ENCODE peak calls at places on chromosomes 12 and 14, in ten cellular contexts. T is lower lobe of right lung, U is PC-3, Y is body of pancreas, Q is psoas muscle, P is osteoblast, X is endodermal cell, A is ascending aorta, Z is OCI-LY7, W is mucosa of descending colon. R is an unnamed sample. For H3K9me3, the result is how much of the 10 kb centered on the place peaks cover.

GRCh38 chr12:50617657-50618056 is 112.9 kb downstream of the DIP2B start:
- DNase-seq in T (no peak), U (no peak), Y (no peak), Q (no peak), P (no peak), X (no peak), A (no peak), Z (no peak), W (no peak), R (no peak)

GRCh38 chr14:100708349-100709217 is 18.1 kb upstream of the DLK1 start:
- DNase-seq in T (peak), U (peak), Y (peak), Q (peak), P (no peak), X (peak), A (no peak), Z (no peak), W (peak), R (no peak)

GRCh38 chr14:103828315-103828967 is 18.9 kb downstream of the PPP1R13B start:
- DNase-seq in T (no peak), U (peak), Y (peak), Q (no peak), P (no peak), X (no peak), A (peak), Z (no peak), W (no peak), R (no peak)

GRCh38 chr12:47190271-47190750 is 110.6 kb upstream of the AMIGO2 start:
- DNase-seq in T (no peak), U (peak), Y (no peak), Q (no peak), P (no peak), X (peak), A (no peak), Z (no peak), W (no peak), R (no peak)

GRCh38 chr12:123062682-123063426 is 82.4 kb downstream of the ARL6IP4 start:
- DNase-seq in T (peak), U (peak), Y (peak), Q (peak), P (peak), X (no peak), A (peak), Z (peak), W (no peak), R (peak)

GRCh38 chr12:105948331-105948730 is 190.4 kb downstream of the NUAK1 start:
- DNase-seq in T (no peak), U (peak), Y (no peak), Q (no peak), P (no peak), X (no peak), A (peak), Z (no peak), W (no peak), R (no peak)

GRCh38 chr12:90682398-90682797 is 272.6 kb downstream of the CCER1 start:
- DNase-seq in T (no peak), U (no peak), Y (no peak), Q (no peak), P (peak), X (no peak), A (no peak), Z (no peak), W (no peak), R (no peak)

GRCh38 chr14:33307691-33308369 is 369.2 kb downstream of the NPAS3 start:
- DNase-seq in T (no peak), U (peak), Y (peak), Q (peak), P (no peak), X (no peak), A (no peak), Z (no peak), W (no peak), R (peak)

GRCh38 chr14:93137864-93138263 is 22.1 kb upstream of the ITPK1 start:
- DNase-seq in T (peak), U (peak), Y (peak), Q (peak), P (peak), X (peak), A (no peak), Z (peak), W (peak), R (no peak)

GRCh38 chr12:121279507-121279915 is 17.0 kb downstream of the CAMKK2 start:
- DNase-seq in T (no peak), U (no peak), Y (peak), Q (peak), P (no peak), X (peak), A (no peak), Z (no peak), W (no peak), R (no peak)

GRCh38 chr14:99378782-99379214 is 101.9 kb downstream of the SETD3 start:
- DNase-seq in T (no peak), U (peak), Y (no peak), Q (no peak), P (peak), X (no peak), A (no peak), Z (no peak), W (no peak), R (no peak)

GRCh38 chr12:53725824-53726223 is 1.4 kb downstream of the CALCOCO1 start:
- DNase-seq in T (no peak), U (peak), Y (no peak), Q (no peak), P (no peak), X (no peak), A (no peak), Z (no peak), W (no peak), R (no peak)

GRCh38 chr12:49091836-49092085 is 2.8 kb downstream of the DHH start:
- DNase-seq in T (no peak), U (no peak), Y (no peak), Q (no peak), P (no peak), X (no peak), A (no peak), Z (no peak), W (no peak), R (no peak)

GRCh38 chr12:122203301-122203967 is at the start of gene B3GNT4:
- DNase-seq in T (peak), U (peak), Y (peak), Q (peak), P (peak), X (peak), A (no peak), Z (no peak), W (peak), R (peak)

GRCh38 chr14:67618617-67619063 is 1.1 kb upstream of the ARG2 start:
- DNase-seq in T (no peak), U (peak), Y (no peak), Q (no peak), P (peak), X (no peak), A (no peak), Z (peak), W (no peak), R (no peak)

GRCh38 chr14:89973234-89973823 is 17.6 kb downstream of the TDP1 start:
- DNase-seq in T (peak), U (peak), Y (peak), Q (peak), P (peak), X (peak), A (no peak), Z (peak), W (no peak), R (no peak)

GRCh38 chr14:43539210-43539609 is 967.9 kb downstream of the FSCB start:
- DNase-seq in T (no peak), U (peak), Y (peak), Q (no peak), P (no peak), X (peak), A (no peak), Z (no peak), W (no peak), R (no peak)

GRCh38 chr14:30252800-30253425 is 306.0 kb upstream of the G2E3 start:
- DNase-seq in T (no peak), U (no peak), Y (no peak), Q (no peak), P (no peak), X (no peak), A (no peak), Z (no peak), W (no peak), R (no peak)

GRCh38 chr14:77859934-77860570 is 60.1 kb downstream of the ADCK1 start:
- DNase-seq in T (no peak), U (no peak), Y (peak), Q (peak), P (no peak), X (no peak), A (no peak), Z (no peak), W (no peak), R (no peak)

GRCh38 chr14:67579636-67580035 is 20.4 kb downstream of the PIGH start:
- DNase-seq in T (no peak), U (no peak), Y (no peak), Q (no peak), P (no peak), X (no peak), A (peak), Z (no peak), W (no peak), R (peak)

GRCh38 chr12:58639323-58639934 is 280.9 kb downstream of the LRIG3 start:
- DNase-seq in T (no peak), U (peak), Y (no peak), Q (no peak), P (no peak), X (no peak), A (no peak), Z (no peak), W (no peak), R (no peak)

GRCh38 chr12:47091009-47091408 is 11.2 kb upstream of the AMIGO2 start:
- DNase-seq in T (no peak), U (no peak), Y (no peak), Q (no peak), P (no peak), X (no peak), A (no peak), Z (no peak), W (no peak), R (no peak)

GRCh38 chr12:12033589-12034223 is 37.0 kb upstream of the BCL2L14 start:
- DNase-seq in T (no peak), U (no peak), Y (no peak), Q (no peak), P (no peak), X (peak), A (no peak), Z (no peak), W (no peak), R (no peak)
- TF ChIP-seq CTCF in T (no peak), U (no peak), Y (no peak), Q (no peak), P (no peak), X (peak), A (no peak), Z (peak), W (no peak), R (no peak)

GRCh38 chr14:106317593-106317992 is 791.2 kb downstream of the TMEM121 start:
- DNase-seq in T (no peak), U (no peak), Y (no peak), Q (no peak), P (no peak), X (no peak), A (no peak), Z (no peak), W (no peak), R (no peak)

DNA sequence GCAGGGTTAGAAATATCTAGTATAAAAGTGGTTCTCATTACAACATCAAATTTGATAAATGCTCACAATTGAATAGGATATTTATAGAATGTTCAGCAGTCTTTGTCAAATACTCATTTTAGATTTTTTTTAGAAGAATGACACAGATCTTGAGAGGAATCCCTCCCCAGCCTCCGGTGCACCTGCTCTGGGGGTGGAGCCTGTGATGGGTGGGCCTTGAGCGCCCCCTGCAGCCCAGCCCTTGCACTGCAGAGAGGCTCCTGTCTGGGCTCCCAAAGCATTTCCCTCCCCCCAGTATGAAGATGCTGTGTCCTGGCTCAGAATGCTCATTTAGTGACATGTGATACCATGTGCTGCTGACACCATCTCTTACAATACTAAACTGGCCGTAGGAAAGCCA is 792.3 kb downstream of the TMEM121 start:
- DNase-seq in T (no peak), U (no peak), Y (no peak), Q (no peak), P (no peak), X (no peak), A (no peak), Z (peak), W (no peak), R (no peak)
- H3K9me3 ChIP-seq in T (under half), U (under half), Y (under half), Q (under half), P (under half), X (half or more), A (under half), Z (under half), W (under half), R (under half)

GRCh38 chr12:88037770-88038169 is 8.6 kb upstream of the C12orf50 start:
- DNase-seq in T (no peak), U (no peak), Y (no peak), Q (no peak), P (no peak), X (no peak), A (no peak), Z (no peak), W (no peak), R (no peak)

GRCh38 chr12:88035907-88036289 is 6.7 kb upstream of the C12orf50 start:
- DNase-seq in T (no peak), U (peak), Y (peak), Q (no peak), P (no peak), X (no peak), A (no peak), Z (no peak), W (no peak), R (no peak)

GRCh38 chr12:88036368-88036965 is 7.3 kb upstream of the C12orf50 start:
- DNase-seq in T (no peak), U (peak), Y (peak), Q (no peak), P (peak), X (no peak), A (no peak), Z (peak), W (no peak), R (no peak)

GRCh38 chr12:88035271-88035906 is 6.2 kb upstream of the C12orf50 start:
- DNase-seq in T (peak), U (peak), Y (peak), Q (peak), P (peak), X (peak), A (peak), Z (peak), W (peak), R (peak)
- H3K4me3 ChIP-seq in T (peak), U (peak), Y (peak), Q (peak), P (peak), X (peak), A (peak), Z (peak), W (peak), R (peak)

GRCh38 chr12:91858186-91858585 is 287.5 kb downstream of the BTG1 start:
- DNase-seq in T (no peak), U (no peak), Y (no peak), Q (no peak), P (no peak), X (no peak), A (no peak), Z (no peak), W (no peak), R (no peak)

GRCh38 chr12:91851741-91852477 is 293.7 kb downstream of the BTG1 start:
- DNase-seq in T (no peak), U (no peak), Y (no peak), Q (no peak), P (no peak), X (no peak), A (no peak), Z (no peak), W (no peak), R (no peak)

GRCh38 chr12:91852646-91853045 is 293.0 kb downstream of the BTG1 start:
- DNase-seq in T (no peak), U (peak), Y (no peak), Q (no peak), P (no peak), X (no peak), A (no peak), Z (no peak), W (no peak), R (no peak)

GRCh38 chr12:91853350-91854127 is 292.1 kb downstream of the BTG1 start:
- DNase-seq in T (no peak), U (no peak), Y (no peak), Q (no peak), P (no peak), X (no peak), A (no peak), Z (no peak), W (no peak), R (no peak)

GRCh38 chr12:91854725-91855124 is 290.9 kb downstream of the BTG1 start:
- DNase-seq in T (no peak), U (peak), Y (no peak), Q (no peak), P (no peak), X (no peak), A (no peak), Z (no peak), W (no peak), R (no peak)
- TF ChIP-seq CTCF in T (no peak), U (no peak), Y (no peak), Q (no peak), P (no peak), X (no peak), A (no peak), Z (no peak), W (no peak), R (no peak)

DNA sequence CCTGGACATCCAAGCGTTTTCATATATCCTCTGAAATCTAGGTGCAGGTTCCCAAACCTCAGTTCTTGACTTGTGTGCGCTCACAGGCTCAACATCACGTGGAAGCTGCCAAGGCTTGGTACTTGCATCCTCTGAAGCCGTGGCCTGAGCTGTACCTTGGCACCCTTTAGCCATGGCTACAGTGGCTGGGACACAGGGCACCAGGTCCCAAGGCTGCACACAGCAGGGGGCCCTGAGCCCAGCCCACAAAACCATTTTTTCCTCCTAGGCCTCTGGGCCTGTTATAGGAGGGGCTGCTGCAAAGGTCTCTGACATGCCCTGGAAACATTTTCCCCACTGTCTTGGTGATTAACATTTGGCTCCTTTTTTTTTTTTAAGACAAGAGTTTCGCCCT is 11.6 kb upstream of the FAM177A1 start:
- DNase-seq in T (no peak), U (no peak), Y (no peak), Q (no peak), P (no peak), X (peak), A (no peak), Z (peak), W (no peak), R (no peak)
- H3K9me3 ChIP-seq in T (under half), U (under half), Y (under half), Q (under half), P (under half), X (under half), A (under half), Z (under half), W (under half), R (under half)

DNA sequence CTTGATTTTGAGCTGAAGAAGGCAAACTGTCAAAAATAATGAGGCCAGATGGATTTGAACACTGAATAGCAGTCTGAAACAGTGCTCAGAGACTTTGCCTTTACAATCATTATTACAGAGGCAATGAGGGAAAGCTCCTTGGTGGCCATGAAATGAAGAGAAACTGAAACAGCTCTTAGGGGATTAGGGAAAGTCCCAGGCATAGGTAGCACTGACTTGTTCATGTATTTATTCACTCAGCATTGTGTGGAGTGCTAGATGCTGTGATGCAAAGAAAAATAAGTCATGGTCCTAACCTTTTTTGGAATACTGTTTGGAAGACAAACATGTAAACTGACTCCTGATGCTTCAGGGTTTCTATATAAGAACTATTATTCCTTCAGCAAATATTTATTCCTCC is 319.6 kb downstream of the FUT8 start:
- DNase-seq in T (no peak), U (peak), Y (no peak), Q (no peak), P (no peak), X (no peak), A (no peak), Z (no peak), W (no peak), R (no peak)
- H3K4me3 ChIP-seq in T (no peak), U (no peak), Y (no peak), Q (no peak), P (no peak), X (no peak), A (no peak), Z (no peak), W (no peak), R (no peak)

GRCh38 chr12:132556216-132556615 is 54.2 kb downstream of the LRCOL1 start:
- DNase-seq in T (no peak), U (no peak), Y (no peak), Q (no peak), P (no peak), X (no peak), A (no peak), Z (no peak), W (no peak), R (no peak)

GRCh38 chr12:132557291-132557968 is 53.0 kb downstream of the LRCOL1 start:
- DNase-seq in T (no peak), U (no peak), Y (no peak), Q (no peak), P (no peak), X (no peak), A (no peak), Z (no peak), W (no peak), R (no peak)

GRCh38 chr12:132556801-132557200 is 53.6 kb downstream of the LRCOL1 start:
- DNase-seq in T (no peak), U (no peak), Y (no peak), Q (no peak), P (no peak), X (no peak), A (no peak), Z (no peak), W (no peak), R (no peak)

GRCh38 chr12:132555686-132556085 is 54.7 kb downstream of the LRCOL1 start:
- DNase-seq in T (no peak), U (no peak), Y (no peak), Q (no peak), P (no peak), X (no peak), A (no peak), Z (no peak), W (no peak), R (no peak)

DNA sequence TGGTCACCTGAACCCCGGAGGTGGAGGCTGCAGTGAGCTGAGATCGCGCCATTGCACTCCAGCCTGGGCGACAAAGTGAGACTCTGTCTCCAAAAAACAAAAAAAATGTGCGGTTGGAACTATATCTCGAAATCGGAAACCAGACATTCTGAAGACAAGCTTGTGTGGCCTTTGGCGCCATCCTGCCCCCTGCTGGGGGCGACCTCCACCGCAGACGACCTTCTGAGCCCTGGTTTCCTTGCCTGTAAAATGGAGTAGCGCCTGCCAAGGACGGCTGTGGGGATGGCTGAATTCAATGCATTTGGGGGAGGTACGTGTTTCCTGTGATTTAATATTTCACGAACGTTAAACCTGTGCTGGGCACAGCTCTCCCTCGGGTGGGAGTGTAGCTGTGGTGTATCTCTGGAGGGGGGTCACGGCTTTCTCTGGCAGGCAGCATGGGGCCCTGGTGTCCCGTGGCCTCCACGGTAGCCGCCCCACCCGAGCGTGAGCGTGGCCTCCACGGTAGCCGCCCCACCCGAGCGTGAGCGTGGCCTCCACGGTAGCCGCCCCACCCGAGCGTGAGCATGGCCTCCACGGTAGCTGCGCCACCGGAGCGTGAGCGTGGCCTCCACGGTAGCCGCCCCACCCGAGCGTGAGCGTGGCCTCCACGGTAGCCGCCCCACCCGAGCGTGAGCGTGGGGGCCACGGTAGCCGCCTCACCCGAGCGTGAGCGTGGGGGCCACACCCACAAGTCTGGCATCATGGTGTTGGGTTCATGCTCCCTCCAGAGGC is 55.3 kb downstream of the LRCOL1 start:
- DNase-seq in T (no peak), U (no peak), Y (no peak), Q (no peak), P (no peak), X (peak), A (no peak), Z (peak), W (no peak), R (no peak)
- TF ChIP-seq CTCF in T (peak), U (peak), Y (no peak), Q (no peak), P (no peak), X (peak), A (no peak), Z (peak), W (no peak), R (no peak)

DNA sequence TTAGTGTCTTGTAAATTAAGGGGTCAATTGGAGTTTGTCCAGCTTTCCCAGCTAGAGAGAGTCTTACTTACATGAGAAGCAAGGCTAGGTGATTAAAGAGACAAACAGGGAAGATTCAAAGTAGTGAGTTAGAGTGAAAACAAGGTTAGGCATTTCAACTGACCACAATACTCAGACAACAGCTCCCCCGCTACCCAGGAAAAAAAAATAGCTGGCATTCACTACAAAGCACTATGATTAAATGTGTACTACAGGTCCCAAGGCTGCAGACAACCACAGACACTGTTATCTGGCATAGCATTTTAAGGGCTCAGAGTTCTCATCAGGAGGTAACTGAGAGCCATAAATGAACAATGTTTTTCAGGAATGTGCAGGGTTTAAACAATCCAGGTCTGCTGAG is 680.9 kb downstream of the TMEM121 start:
- DNase-seq in T (no peak), U (no peak), Y (no peak), Q (no peak), P (no peak), X (no peak), A (no peak), Z (no peak), W (no peak), R (no peak)
- H3K9me3 ChIP-seq in T (under half), U (under half), Y (under half), Q (under half), P (under half), X (half or more), A (under half), Z (under half), W (under half), R (under half)